ENCODE peak calls at places on chromosomes 12 and 14, in nine cellular contexts. One of them, this sample, is unnamed.

GRCh38 chr14:101351146-101351545 is 210.1 kb upstream of the DIO3 start:
- DNase-seq in GM23338: no peak
- DNase-seq in HCT116: no peak
- DNase-seq in hepatocyte: no peak
- DNase-seq in A673: no peak
- DNase-seq in fibroblast of lung: no peak
- DNase-seq in neural progenitor cell: no peak
- DNase-seq in HepG2: no peak
- DNase-seq in MM.1S: no peak
- DNase-seq in this sample: no peak

GRCh38 chr14:73815849-73816816 is 35.5 kb upstream of the PTGR2 start:
- DNase-seq in hepatocyte: no peak
- DNase-seq in HepG2: no peak
- DNase-seq in A673: no peak
- DNase-seq in MM.1S: no peak
- DNase-seq in GM23338: no peak
- DNase-seq in neural progenitor cell: no peak
- DNase-seq in fibroblast of lung: peak
- DNase-seq in HCT116: no peak
- DNase-seq in this sample: peak

GRCh38 chr12:50132505-50133135 is 20.6 kb downstream of the COX14 start:
- DNase-seq in hepatocyte: peak
- DNase-seq in HCT116: no peak
- DNase-seq in A673: peak
- DNase-seq in HepG2: peak
- DNase-seq in fibroblast of lung: peak
- DNase-seq in neural progenitor cell: peak
- DNase-seq in MM.1S: peak
- DNase-seq in GM23338: peak
- DNase-seq in this sample: no peak

GRCh38 chr12:47829584-47829983 is 9.9 kb upstream of the HDAC7 start:
- DNase-seq in neural progenitor cell: no peak
- DNase-seq in hepatocyte: no peak
- DNase-seq in HCT116: no peak
- DNase-seq in MM.1S: no peak
- DNase-seq in HepG2: no peak
- DNase-seq in fibroblast of lung: no peak
- DNase-seq in GM23338: no peak
- DNase-seq in A673: no peak
- DNase-seq in this sample: no peak

GRCh38 chr12:131024026-131024425 is 70.3 kb downstream of the ADGRD1 start:
- DNase-seq in HepG2: no peak
- DNase-seq in fibroblast of lung: no peak
- DNase-seq in A673: no peak
- DNase-seq in HCT116: no peak
- DNase-seq in hepatocyte: no peak
- DNase-seq in GM23338: no peak
- DNase-seq in MM.1S: no peak
- DNase-seq in neural progenitor cell: no peak
- DNase-seq in this sample: no peak

GRCh38 chr12:13404631-13405473 is 208.3 kb downstream of the EMP1 start:
- DNase-seq in GM23338: no peak
- DNase-seq in neural progenitor cell: no peak
- DNase-seq in HCT116: no peak
- DNase-seq in fibroblast of lung: no peak
- DNase-seq in MM.1S: no peak
- DNase-seq in HepG2: no peak
- DNase-seq in A673: no peak
- DNase-seq in hepatocyte: no peak
- DNase-seq in this sample: no peak

GRCh38 chr12:27870939-27871338 is 90.9 kb upstream of the MANSC4 start:
- DNase-seq in HepG2: no peak
- DNase-seq in hepatocyte: no peak
- DNase-seq in GM23338: no peak
- DNase-seq in neural progenitor cell: no peak
- DNase-seq in fibroblast of lung: peak
- DNase-seq in MM.1S: no peak
- DNase-seq in HCT116: no peak
- DNase-seq in A673: no peak
- DNase-seq in this sample: peak

GRCh38 chr14:67319142-67319541 is 40.5 kb downstream of the ATP6V1D start:
- DNase-seq in GM23338: no peak
- DNase-seq in MM.1S: no peak
- DNase-seq in A673: no peak
- DNase-seq in HCT116: no peak
- DNase-seq in fibroblast of lung: peak
- DNase-seq in hepatocyte: peak
- DNase-seq in HepG2: no peak
- DNase-seq in neural progenitor cell: no peak
- DNase-seq in this sample: peak

GRCh38 chr14:99570542-99571302 is 33.3 kb downstream of the CCDC85C start:
- DNase-seq in hepatocyte: no peak
- DNase-seq in fibroblast of lung: no peak
- DNase-seq in HepG2: no peak
- DNase-seq in neural progenitor cell: peak
- DNase-seq in A673: no peak
- DNase-seq in GM23338: peak
- DNase-seq in MM.1S: no peak
- DNase-seq in HCT116: no peak
- DNase-seq in this sample: no peak

GRCh38 chr12:117118838-117119591 is 19.8 kb upstream of the TESC start:
- DNase-seq in A673: no peak
- DNase-seq in hepatocyte: no peak
- DNase-seq in fibroblast of lung: no peak
- DNase-seq in GM23338: peak
- DNase-seq in MM.1S: peak
- DNase-seq in HCT116: no peak
- DNase-seq in HepG2: peak
- DNase-seq in neural progenitor cell: peak
- DNase-seq in this sample: no peak

GRCh38 chr14:83085141-83085540 is 1551.5 kb upstream of the SEL1L start:
- DNase-seq in HCT116: no peak
- DNase-seq in MM.1S: no peak
- DNase-seq in HepG2: no peak
- DNase-seq in hepatocyte: no peak
- DNase-seq in GM23338: no peak
- DNase-seq in fibroblast of lung: no peak
- DNase-seq in A673: no peak
- DNase-seq in neural progenitor cell: no peak
- DNase-seq in this sample: no peak

GRCh38 chr12:122942609-122943008 is 23.7 kb downstream of the ABCB9 start:
- DNase-seq in A673: no peak
- DNase-seq in fibroblast of lung: peak
- DNase-seq in GM23338: no peak
- DNase-seq in HepG2: peak
- DNase-seq in MM.1S: no peak
- DNase-seq in hepatocyte: no peak
- DNase-seq in neural progenitor cell: no peak
- DNase-seq in HCT116: no peak
- DNase-seq in this sample: no peak

GRCh38 chr12:129660961-129661360 is 242.9 kb downstream of the TMEM132D start:
- DNase-seq in HCT116: no peak
- DNase-seq in neural progenitor cell: no peak
- DNase-seq in HepG2: no peak
- DNase-seq in fibroblast of lung: no peak
- DNase-seq in A673: no peak
- DNase-seq in GM23338: peak
- DNase-seq in hepatocyte: no peak
- DNase-seq in MM.1S: no peak
- DNase-seq in this sample: no peak

GRCh38 chr14:23531391-23531790 is 20.2 kb downstream of the ZFHX2 start:
- DNase-seq in HepG2: no peak
- DNase-seq in GM23338: no peak
- DNase-seq in MM.1S: no peak
- DNase-seq in fibroblast of lung: no peak
- DNase-seq in neural progenitor cell: no peak
- DNase-seq in HCT116: no peak
- DNase-seq in A673: no peak
- DNase-seq in hepatocyte: no peak
- DNase-seq in this sample: no peak

GRCh38 chr14:71680733-71681387 is 251.4 kb upstream of the RGS6 start:
- DNase-seq in MM.1S: no peak
- DNase-seq in fibroblast of lung: no peak
- DNase-seq in neural progenitor cell: peak
- DNase-seq in A673: no peak
- DNase-seq in GM23338: peak
- DNase-seq in hepatocyte: no peak
- DNase-seq in HCT116: no peak
- DNase-seq in HepG2: no peak
- DNase-seq in this sample: no peak

GRCh38 chr12:3753549-3754284 is 808 bp upstream of the CRACR2A start:
- DNase-seq in A673: no peak
- DNase-seq in neural progenitor cell: no peak
- DNase-seq in HCT116: no peak
- DNase-seq in GM23338: no peak
- DNase-seq in hepatocyte: no peak
- DNase-seq in HepG2: no peak
- DNase-seq in fibroblast of lung: no peak
- DNase-seq in MM.1S: no peak
- DNase-seq in this sample: no peak

DNA sequence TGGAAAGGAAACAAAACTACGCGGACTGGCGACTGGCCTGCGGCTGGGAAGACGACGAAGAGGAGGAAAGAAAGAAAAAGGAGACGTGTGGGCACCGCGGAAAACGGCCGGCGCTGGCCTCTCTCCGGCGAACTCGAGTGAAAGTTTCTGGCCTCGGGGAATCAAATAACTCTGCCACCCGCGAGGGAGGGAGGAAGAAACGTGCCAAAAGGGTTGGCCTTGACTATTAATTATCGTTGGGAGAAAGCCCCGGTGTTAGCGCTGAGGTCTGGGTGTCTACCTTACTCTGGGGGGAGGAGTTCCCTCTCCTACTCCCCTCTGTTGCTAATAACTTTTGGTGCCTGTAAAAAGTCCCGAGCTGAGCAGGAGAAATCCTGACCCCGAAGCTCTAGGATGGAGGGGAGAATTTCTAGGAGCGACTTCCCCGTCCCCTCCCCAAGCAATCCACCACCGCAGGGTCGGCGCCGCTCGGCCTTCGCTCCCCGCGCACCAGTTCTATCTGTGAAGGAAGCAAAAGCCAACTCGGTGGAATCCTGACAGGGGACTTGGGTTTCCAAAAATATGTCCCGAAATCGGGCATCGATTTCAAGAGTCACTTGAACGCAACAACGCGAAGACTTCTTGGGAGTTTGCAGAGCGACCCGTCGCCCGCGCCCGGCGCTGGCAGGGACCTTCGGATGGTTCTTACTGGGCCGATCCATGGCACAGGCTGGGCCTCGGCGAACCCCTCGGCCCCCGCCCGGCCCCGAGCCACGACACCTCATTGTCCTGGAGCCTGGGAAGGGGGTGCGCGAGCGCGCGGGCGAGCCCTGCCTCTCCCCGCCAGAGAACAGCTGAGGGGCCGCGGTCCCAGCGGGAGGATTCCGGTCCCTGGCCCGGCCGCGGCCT is 1.7 kb downstream of the OTX2 start:
- DNase-seq in GM23338: peak
- DNase-seq in HCT116: no peak
- DNase-seq in A673: peak
- DNase-seq in hepatocyte: peak
- DNase-seq in HepG2: no peak
- DNase-seq in fibroblast of lung: no peak
- DNase-seq in MM.1S: no peak
- DNase-seq in neural progenitor cell: peak
- DNase-seq in this sample: no peak
- TF ChIP-seq EZH2 in GM23338: peak
- TF ChIP-seq EZH2 in HCT116: no peak
- TF ChIP-seq EZH2 in A673: no peak
- TF ChIP-seq EZH2 in hepatocyte: peak
- TF ChIP-seq EZH2 in HepG2: no peak
- TF ChIP-seq EZH2 in fibroblast of lung: peak
- TF ChIP-seq EZH2 in MM.1S: no peak
- TF ChIP-seq EZH2 in neural progenitor cell: no peak
- TF ChIP-seq EZH2 in this sample: peak

GRCh38 chr12:79659961-79660431 is 30.8 kb downstream of the PAWR start:
- DNase-seq in A673: no peak
- DNase-seq in GM23338: no peak
- DNase-seq in HCT116: no peak
- DNase-seq in hepatocyte: peak
- DNase-seq in fibroblast of lung: peak
- DNase-seq in MM.1S: no peak
- DNase-seq in HepG2: no peak
- DNase-seq in neural progenitor cell: no peak
- DNase-seq in this sample: no peak
- H3K27ac ChIP-seq in A673: no peak
- H3K27ac ChIP-seq in GM23338: no peak
- H3K27ac ChIP-seq in HCT116: no peak
- H3K27ac ChIP-seq in hepatocyte: no peak
- H3K27ac ChIP-seq in fibroblast of lung: no peak
- H3K27ac ChIP-seq in MM.1S: no peak
- H3K27ac ChIP-seq in HepG2: peak
- H3K27ac ChIP-seq in neural progenitor cell: no peak
- H3K27ac ChIP-seq in this sample: no peak

GRCh38 chr12:107318804-107319535 is 225.6 kb upstream of the CRY1 start:
- DNase-seq in neural progenitor cell: peak
- DNase-seq in HepG2: no peak
- DNase-seq in hepatocyte: peak
- DNase-seq in HCT116: no peak
- DNase-seq in fibroblast of lung: peak
- DNase-seq in GM23338: peak
- DNase-seq in A673: peak
- DNase-seq in MM.1S: no peak
- DNase-seq in this sample: peak
- TF ChIP-seq EZH2 in neural progenitor cell: no peak
- TF ChIP-seq EZH2 in HepG2: no peak
- TF ChIP-seq EZH2 in hepatocyte: no peak
- TF ChIP-seq EZH2 in HCT116: no peak
- TF ChIP-seq EZH2 in fibroblast of lung: no peak
- TF ChIP-seq EZH2 in GM23338: peak
- TF ChIP-seq EZH2 in A673: no peak
- TF ChIP-seq EZH2 in MM.1S: no peak
- TF ChIP-seq EZH2 in this sample: no peak

DNA sequence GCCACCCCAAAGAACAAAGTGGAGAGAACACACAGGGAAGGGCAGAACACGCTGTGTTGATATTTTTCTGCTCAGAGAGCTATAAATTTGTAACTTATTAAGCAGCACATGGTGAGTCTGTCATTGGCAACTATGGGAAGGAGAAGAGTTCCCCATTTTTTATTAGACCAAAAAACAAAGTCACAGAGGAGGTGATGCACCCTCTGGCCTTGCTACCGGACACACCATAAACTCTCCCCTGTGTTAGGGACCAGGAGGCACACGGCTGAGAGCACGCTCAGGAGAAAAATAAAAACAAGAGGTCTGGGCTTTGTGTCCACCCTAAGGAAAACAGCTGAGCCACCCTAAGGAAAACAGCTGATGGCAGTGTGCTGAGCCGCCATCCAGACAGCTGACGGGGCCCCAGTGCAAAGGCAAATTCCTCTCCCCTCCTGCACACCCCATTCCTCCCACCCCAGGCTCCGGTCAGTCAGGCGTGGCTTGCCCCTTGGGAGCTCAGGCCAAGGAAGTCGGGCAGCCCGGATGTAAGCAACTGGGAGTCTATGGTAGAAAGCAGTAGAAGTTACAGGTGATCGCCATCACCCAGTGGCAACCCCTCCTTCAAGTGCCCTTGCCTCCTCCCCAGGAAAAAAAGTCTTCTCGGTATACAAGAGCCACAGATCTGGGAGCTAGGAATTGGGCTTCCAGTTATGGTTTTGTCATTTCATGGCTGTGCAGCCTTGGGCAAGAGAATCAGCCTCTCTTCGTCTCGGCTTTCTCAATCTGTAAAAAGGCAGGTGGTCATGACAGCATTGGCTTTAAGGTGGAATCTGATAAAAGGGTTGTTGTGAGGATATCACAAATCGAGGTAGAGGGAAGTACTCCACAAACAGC is 2.4 kb downstream of the PXN start:
- DNase-seq in HepG2: no peak
- DNase-seq in GM23338: no peak
- DNase-seq in hepatocyte: no peak
- DNase-seq in A673: no peak
- DNase-seq in neural progenitor cell: no peak
- DNase-seq in MM.1S: no peak
- DNase-seq in fibroblast of lung: no peak
- DNase-seq in HCT116: no peak
- DNase-seq in this sample: no peak
- H3K27ac ChIP-seq in HepG2: peak
- H3K27ac ChIP-seq in GM23338: peak
- H3K27ac ChIP-seq in hepatocyte: peak
- H3K27ac ChIP-seq in A673: no peak
- H3K27ac ChIP-seq in neural progenitor cell: no peak
- H3K27ac ChIP-seq in MM.1S: no peak
- H3K27ac ChIP-seq in fibroblast of lung: peak
- H3K27ac ChIP-seq in HCT116: peak
- H3K27ac ChIP-seq in this sample: peak

This sample was measured in astrocyte.